ENCODE peak calls at places on chromosomes 16 and 17, in five cellular contexts. G, K, V, Y and B are unnamed samples. For H3K9me3, the result is how much of the 10 kb centered on the place peaks cover.

GRCh38 chr17:82097187-82097918 is 683 bp downstream of the FASN start:
- DNase-seq in G (peak), K (peak), V (no peak), Y (no peak), B (peak)

GRCh38 chr16:64952177-64952576 is 169.7 kb downstream of the CDH11 start:
- DNase-seq in G (no peak), K (peak), V (no peak), Y (no peak), B (no peak)

GRCh38 chr16:88301886-88302285 is 80.9 kb upstream of the ZNF469 start:
- DNase-seq in G (no peak), K (no peak), V (no peak), Y (no peak), B (no peak)

GRCh38 chr16:84737658-84738057 is 37.9 kb downstream of the USP10 start:
- DNase-seq in G (no peak), K (no peak), V (no peak), Y (no peak), B (no peak)

GRCh38 chr17:40450175-40450574 is 6.9 kb downstream of the IGFBP4 start:
- DNase-seq in G (peak), K (peak), V (peak), Y (peak), B (no peak)

GRCh38 chr16:4385066-4385788 is 13.6 kb downstream of the VASN start:
- DNase-seq in G (no peak), K (no peak), V (no peak), Y (no peak), B (no peak)

GRCh38 chr17:64736804-64737492 is 74.8 kb upstream of the SMURF2 start:
- DNase-seq in G (peak), K (peak), V (peak), Y (peak), B (peak)

GRCh38 chr16:71473891-71474290 is 11.8 kb upstream of the ZNF23 start:
- DNase-seq in G (no peak), K (no peak), V (no peak), Y (no peak), B (no peak)

GRCh38 chr16:69921125-69921524 is 30.0 kb upstream of the CLEC18A start:
- DNase-seq in G (no peak), K (no peak), V (no peak), Y (no peak), B (no peak)

GRCh38 chr17:44352922-44353655 is 8.0 kb downstream of the GRN start:
- DNase-seq in G (no peak), K (no peak), V (no peak), Y (peak), B (no peak)

GRCh38 chr17:76599699-76600460 is 14.2 kb upstream of the ST6GALNAC2 start:
- DNase-seq in G (no peak), K (no peak), V (no peak), Y (no peak), B (no peak)

GRCh38 chr17:63966646-63967265 is 6.0 kb downstream of the SCN4A start:
- DNase-seq in G (no peak), K (no peak), V (no peak), Y (no peak), B (no peak)

GRCh38 chr17:8004899-8005298 is 2.5 kb downstream of the GUCY2D start:
- DNase-seq in G (no peak), K (no peak), V (no peak), Y (no peak), B (peak)

GRCh38 chr16:50300942-50301625 is 34.7 kb downstream of the ADCY7 start:
- DNase-seq in G (no peak), K (no peak), V (no peak), Y (no peak), B (no peak)

GRCh38 chr16:29645699-29646187 is 17.3 kb upstream of the SPN start:
- DNase-seq in G (no peak), K (no peak), V (no peak), Y (no peak), B (no peak)

GRCh38 chr17:4389079-4389478 is 22.6 kb upstream of the UBE2G1 start:
- DNase-seq in G (no peak), K (no peak), V (peak), Y (peak), B (no peak)

GRCh38 chr17:45235071-45236001 is 13.7 kb downstream of the FMNL1 start:
- DNase-seq in G (peak), K (peak), V (peak), Y (peak), B (peak)

GRCh38 chr17:2347805-2348685 is 10.7 kb downstream of the SGSM2 start:
- DNase-seq in G (no peak), K (peak), V (peak), Y (peak), B (no peak)

GRCh38 chr17:7235693-7236665 is 1.7 kb upstream of the DVL2 start:
- DNase-seq in G (no peak), K (peak), V (no peak), Y (peak), B (no peak)

GRCh38 chr16:77211880-77212735 is 12.9 kb downstream of the SYCE1L start:
- DNase-seq in G (no peak), K (peak), V (peak), Y (peak), B (peak)

GRCh38 chr17:78751447-78752067 is 30.5 kb downstream of the CYTH1 start:
- DNase-seq in G (no peak), K (no peak), V (no peak), Y (no peak), B (no peak)

GRCh38 chr17:74455025-74455585 is 11.3 kb upstream of the CD300A start:
- DNase-seq in G (no peak), K (no peak), V (no peak), Y (peak), B (no peak)

GRCh38 chr16:83725313-83725712 is 82.5 kb upstream of the HSBP1 start:
- DNase-seq in G (no peak), K (no peak), V (no peak), Y (no peak), B (no peak)

GRCh38 chr17:1126801-1127550 is 52.8 kb downstream of the ABR start:
- DNase-seq in G (no peak), K (no peak), V (no peak), Y (no peak), B (no peak)

GRCh38 chr17:69810326-69811035 is 264.5 kb upstream of the KCNJ16 start:
- DNase-seq in G (no peak), K (no peak), V (no peak), Y (no peak), B (peak)

GRCh38 chr16:87712184-87712822 is 53.5 kb downstream of the KLHDC4 start:
- DNase-seq in G (no peak), K (no peak), V (no peak), Y (no peak), B (no peak)

GRCh38 chr16:19884021-19884485 is 595 bp downstream of the GPRC5B start:
- DNase-seq in G (no peak), K (peak), V (peak), Y (peak), B (peak)

GRCh38 chr17:82644148-82644547 is 4.1 kb downstream of the WDR45B start:
- DNase-seq in G (no peak), K (no peak), V (no peak), Y (no peak), B (no peak)

GRCh38 chr17:83200231-83200699 is 120.9 kb downstream of the METRNL start:
- DNase-seq in G (no peak), K (no peak), V (no peak), Y (no peak), B (peak)

GRCh38 chr16:66003196-66003595 is 363.3 kb upstream of the CDH5 start:
- DNase-seq in G (no peak), K (no peak), V (no peak), Y (no peak), B (peak)

DNA sequence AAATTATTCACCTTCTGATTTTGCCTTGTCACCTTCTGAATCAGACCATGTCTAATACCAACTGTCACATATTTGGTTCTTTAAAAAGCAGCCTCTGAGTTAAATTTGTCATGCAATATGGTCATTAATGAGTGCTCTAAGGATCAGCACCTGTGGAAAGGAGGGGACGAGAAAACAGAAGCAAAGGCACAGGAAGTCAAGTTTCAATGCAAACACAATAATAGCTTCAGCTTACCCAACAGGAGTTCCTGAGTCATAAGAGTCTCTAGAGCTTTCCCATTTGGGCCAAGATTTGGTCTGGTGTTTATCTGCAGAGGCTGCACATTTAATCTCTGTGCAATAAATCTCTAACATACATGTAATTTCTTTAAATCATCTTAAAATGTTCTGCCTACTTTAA is 889.8 kb downstream of the CDH8 start:
- DNase-seq in G (no peak), K (no peak), V (no peak), Y (no peak), B (no peak)
- H3K9me3 ChIP-seq in G (under half), K (under half), V (under half), Y (under half), B (under half)

GRCh38 chr16:35637683-35638082 is 2178.3 kb downstream of the TP53TG3F start:
- DNase-seq in G (no peak), K (no peak), V (no peak), Y (no peak), B (no peak)
- H3K9me3 ChIP-seq in G (under half), K (under half), V (half or more), Y (half or more), B (under half)

GRCh38 chr16:79267781-79268180 is 332.8 kb downstream of the MAF start:
- DNase-seq in G (no peak), K (no peak), V (no peak), Y (no peak), B (no peak)
- H3K9me3 ChIP-seq in G (under half), K (under half), V (under half), Y (under half), B (under half)

GRCh38 chr16:75172578-75172977 is 24.3 kb downstream of the ZFP1 start:
- DNase-seq in G (no peak), K (no peak), V (no peak), Y (no peak), B (no peak)
- H3K9me3 ChIP-seq in G (half or more), K (half or more), V (half or more), Y (half or more), B (under half)

GRCh38 chr16:35142147-35142808 is 1682.9 kb downstream of the TP53TG3F start:
- DNase-seq in G (no peak), K (no peak), V (no peak), Y (no peak), B (no peak)
- H3K9me3 ChIP-seq in G (under half), K (under half), V (half or more), Y (half or more), B (under half)

DNA sequence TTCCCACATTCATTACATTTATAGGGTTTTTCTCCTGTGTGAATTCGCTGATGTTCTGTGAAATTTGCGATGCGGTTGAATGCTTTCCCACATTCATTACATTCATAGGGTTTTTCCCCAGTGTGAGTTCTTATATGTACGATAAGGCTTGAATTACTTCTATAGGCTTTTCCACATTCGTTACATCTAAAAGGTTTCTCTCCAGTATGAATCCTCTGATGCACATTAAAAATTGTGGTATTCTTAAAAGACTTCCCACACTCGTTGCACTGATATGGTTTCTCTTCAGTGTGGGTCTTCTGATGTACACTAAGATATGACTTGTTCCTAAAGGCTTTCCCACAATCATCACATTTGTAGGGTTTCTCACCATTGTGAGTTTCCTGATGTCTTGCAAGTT is 30.4 kb downstream of the ZNF624 start:
- DNase-seq in G (no peak), K (no peak), V (no peak), Y (no peak), B (no peak)
- H3K9me3 ChIP-seq in G (half or more), K (half or more), V (half or more), Y (under half), B (under half)

GRCh38 chr17:19943599-19943998 is 34.0 kb downstream of the AKAP10 start:
- DNase-seq in G (no peak), K (no peak), V (no peak), Y (no peak), B (no peak)
- H3K9me3 ChIP-seq in G (under half), K (under half), V (under half), Y (under half), B (under half)

GRCh38 chr16:31913668-31914067 is 40.1 kb downstream of the ZNF267 start:
- DNase-seq in G (no peak), K (no peak), V (no peak), Y (no peak), B (no peak)
- H3K9me3 ChIP-seq in G (half or more), K (half or more), V (half or more), Y (half or more), B (half or more)

GRCh38 chr16:61579195-61579594 is 457.0 kb downstream of the CDH8 start:
- DNase-seq in G (no peak), K (no peak), V (no peak), Y (no peak), B (no peak)

GRCh38 chr16:61575617-61576016 is 460.6 kb downstream of the CDH8 start:
- DNase-seq in G (no peak), K (no peak), V (no peak), Y (no peak), B (no peak)

GRCh38 chr16:61580579-61580978 is 455.7 kb downstream of the CDH8 start:
- DNase-seq in G (no peak), K (no peak), V (no peak), Y (no peak), B (no peak)

GRCh38 chr16:61576476-61576875 is 459.8 kb downstream of the CDH8 start:
- DNase-seq in G (no peak), K (no peak), V (no peak), Y (no peak), B (no peak)

DNA sequence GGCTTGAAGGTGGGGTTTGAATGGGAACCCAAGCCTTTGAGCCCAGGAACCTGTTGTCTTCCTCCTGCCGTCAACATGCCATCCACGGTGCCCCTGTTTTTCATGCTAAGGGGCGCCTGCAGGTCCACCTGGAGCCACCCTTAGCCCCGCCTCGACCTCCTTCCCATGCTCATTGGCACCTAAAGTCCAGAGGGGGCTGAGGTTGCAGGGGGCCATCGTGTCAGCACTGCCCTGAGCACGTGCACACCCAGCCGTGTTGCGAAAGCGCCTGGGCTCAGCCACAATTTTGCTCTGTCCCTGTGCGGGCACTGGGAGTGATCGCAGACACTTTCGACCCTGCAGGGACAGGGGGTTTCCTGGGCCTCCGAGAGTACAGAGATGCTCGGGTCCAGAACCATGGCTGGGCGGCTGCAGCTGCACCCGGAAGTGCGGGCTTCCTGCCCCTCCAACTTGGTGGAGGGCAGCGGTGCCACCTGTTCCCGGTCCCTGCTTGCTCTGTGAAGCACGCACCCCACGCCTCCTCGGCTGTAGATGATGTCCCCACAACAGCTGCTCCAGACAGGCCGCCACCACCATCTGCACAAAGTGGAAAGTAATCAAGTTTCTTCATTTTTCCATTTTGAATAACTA is 454.7 kb downstream of the CDH8 start:
- DNase-seq in G (no peak), K (no peak), V (no peak), Y (no peak), B (no peak)
- H3K9me3 ChIP-seq in G (under half), K (under half), V (under half), Y (under half), B (under half)